ENCODE peak calls at places on chromosomes 13 and 19, in six cellular contexts. V is neural progenitor cell, P is fibroblast of lung, N is gastrocnemius medialis, T is adrenal gland, I is tibial nerve. C is an unnamed sample. For H3K9me3, the result is how much of the 10 kb centered on the place peaks cover.

GRCh38 chr19:17584132-17584531 is 28.7 kb downstream of the COLGALT1 start:
- DNase-seq in V (no peak), P (no peak), N (no peak), T (no peak), I (no peak), C (no peak)

GRCh38 chr13:94119360-94119936 is 360.0 kb downstream of the DCT start:
- DNase-seq in V (no peak), P (no peak), N (no peak), T (no peak), I (no peak), C (no peak)

GRCh38 chr13:46516624-46517318 is 36.2 kb upstream of the LRCH1 start:
- DNase-seq in V (peak), P (no peak), N (no peak), T (no peak), I (peak), C (no peak)

GRCh38 chr13:25423831-25424230 is 52.1 kb downstream of the ATP8A2 start:
- DNase-seq in V (no peak), P (no peak), N (no peak), T (no peak), I (no peak), C (no peak)

GRCh38 chr13:111668451-111668850 is 348.0 kb downstream of the TEX29 start:
- DNase-seq in V (no peak), P (no peak), N (no peak), T (peak), I (peak), C (no peak)

GRCh38 chr19:58568731-58569130 is 4.4 kb downstream of the MZF1 start:
- DNase-seq in V (no peak), P (no peak), N (no peak), T (peak), I (no peak), C (no peak)

GRCh38 chr13:42047561-42048322 is 706 bp upstream of the DGKH start:
- DNase-seq in V (peak), P (peak), N (no peak), T (peak), I (peak), C (no peak)

GRCh38 chr19:4272894-4273293 is 6.2 kb upstream of the SHD start:
- DNase-seq in V (no peak), P (no peak), N (no peak), T (no peak), I (no peak), C (no peak)

GRCh38 chr13:113822956-113823744 is 40.7 kb downstream of the GAS6 start:
- DNase-seq in V (no peak), P (no peak), N (no peak), T (no peak), I (no peak), C (no peak)

GRCh38 chr13:32212420-32212819 is 102.7 kb downstream of the ZAR1L start:
- DNase-seq in V (no peak), P (peak), N (no peak), T (no peak), I (no peak), C (no peak)

GRCh38 chr13:29573190-29573589 is 22.3 kb downstream of the SLC7A1 start:
- DNase-seq in V (no peak), P (peak), N (peak), T (peak), I (peak), C (no peak)

GRCh38 chr13:81017525-81018152 is 676.7 kb upstream of the SPRY2 start:
- DNase-seq in V (peak), P (peak), N (no peak), T (no peak), I (no peak), C (no peak)

GRCh38 chr13:96243371-96243770 is 153.5 kb downstream of the HS6ST3 start:
- DNase-seq in V (no peak), P (no peak), N (no peak), T (no peak), I (no peak), C (no peak)

GRCh38 chr13:83221256-83221655 is 661.0 kb downstream of the SLITRK1 start:
- DNase-seq in V (no peak), P (no peak), N (no peak), T (no peak), I (no peak), C (no peak)
- H3K9me3 ChIP-seq in V (under half), P (under half), N (under half), T (under half), I (under half), C (under half)

DNA sequence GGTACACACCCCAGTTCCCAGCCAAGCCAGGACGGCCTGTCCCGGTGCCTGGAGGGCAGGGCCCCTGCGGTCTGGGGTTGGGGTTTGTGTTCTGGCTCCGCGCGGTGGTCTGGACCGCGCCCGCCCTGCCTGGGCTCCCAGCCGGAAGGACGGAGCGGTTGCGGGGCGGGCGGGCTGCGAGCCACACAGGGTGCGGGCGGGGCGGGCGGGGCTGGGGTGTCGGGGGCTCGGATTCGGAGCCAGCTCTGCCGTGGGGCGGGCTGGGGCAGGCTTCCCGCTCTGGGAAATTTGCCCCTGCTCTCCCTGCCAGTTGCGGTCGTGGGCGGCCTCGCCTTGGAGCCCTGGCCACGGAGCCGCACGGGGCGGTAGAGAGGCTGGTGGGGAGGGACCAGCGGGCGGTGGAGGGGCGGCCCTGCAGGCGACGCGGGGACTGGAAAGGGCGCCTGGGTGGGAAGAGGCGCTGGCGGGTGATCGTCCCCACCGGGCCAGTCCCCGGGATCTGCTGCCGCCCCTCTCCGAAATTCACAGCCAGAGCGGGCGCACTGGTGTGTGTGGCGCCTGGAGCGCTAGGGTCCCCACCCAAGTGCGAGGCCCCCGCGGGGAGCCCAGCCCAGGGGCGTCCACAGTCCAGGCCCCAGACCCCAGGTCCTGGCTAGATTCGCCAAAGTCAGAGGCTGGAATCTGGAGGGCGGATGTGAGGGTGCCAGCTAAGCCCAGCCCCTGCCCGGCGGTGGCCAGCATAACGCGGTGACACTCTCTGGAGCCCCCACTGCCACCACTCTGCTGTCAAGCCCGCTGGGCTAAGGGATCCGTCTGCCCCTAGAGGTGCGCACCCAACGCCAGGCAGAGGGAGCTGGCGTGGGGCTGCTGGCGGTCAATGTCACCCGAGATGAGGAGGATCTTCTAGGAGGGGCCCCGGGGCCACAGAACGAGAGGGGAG is 11.0 kb upstream of the ZNF492 start:
- DNase-seq in V (no peak), P (no peak), N (no peak), T (no peak), I (no peak), C (no peak)
- H3K9me3 ChIP-seq in V (under half), P (under half), N (under half), T (under half), I (under half), C (under half)

GRCh38 chr19:27736225-27736624 is 1476.7 kb downstream of the UQCRFS1 start:
- DNase-seq in V (no peak), P (no peak), N (no peak), T (no peak), I (no peak), C (no peak)
- H3K9me3 ChIP-seq in V (under half), P (under half), N (under half), T (under half), I (under half), C (under half)

GRCh38 chr13:70206671-70207070 is 98.4 kb upstream of the KLHL1 start:
- DNase-seq in V (no peak), P (no peak), N (no peak), T (no peak), I (no peak), C (no peak)

DNA sequence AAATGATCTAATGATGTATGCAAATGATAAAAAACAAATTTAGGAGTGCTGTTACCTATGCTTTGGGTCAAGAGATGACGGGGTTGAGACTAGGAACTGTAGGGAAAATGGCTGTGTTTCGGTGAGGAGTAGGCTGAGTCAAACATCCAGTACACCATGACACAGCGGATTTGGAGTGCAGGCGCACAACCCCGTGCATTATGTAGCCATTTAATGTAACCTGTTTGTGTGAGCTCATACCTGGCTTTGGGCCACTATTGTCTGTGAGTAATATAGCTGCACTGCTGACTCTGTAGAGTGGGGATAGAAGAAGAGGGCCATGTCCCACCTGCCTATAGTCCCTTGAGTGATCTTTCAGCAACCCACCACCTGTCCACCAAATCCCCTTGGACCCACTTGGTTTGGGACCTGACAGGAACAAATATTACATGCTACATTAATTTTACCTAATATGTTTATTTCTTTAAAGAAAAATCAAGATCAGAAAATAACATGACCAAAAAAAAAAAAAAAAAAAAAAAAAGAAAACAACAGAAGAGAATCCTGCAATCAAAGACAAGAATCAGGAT is 95.5 kb upstream of the KLHL1 start:
- DNase-seq in V (peak), P (no peak), N (no peak), T (no peak), I (no peak), C (no peak)
- H3K9me3 ChIP-seq in V (under half), P (under half), N (under half), T (under half), I (under half), C (under half)

GRCh38 chr19:53015730-53016129 is 2.0 kb downstream of the ERVV-1 start:
- DNase-seq in V (no peak), P (no peak), N (no peak), T (no peak), I (no peak), C (no peak)
- H3K9me3 ChIP-seq in V (under half), P (under half), N (under half), T (under half), I (under half), C (under half)

GRCh38 chr19:15831626-15832025 is 16.2 kb upstream of the OR10H1 start:
- DNase-seq in V (no peak), P (no peak), N (no peak), T (no peak), I (no peak), C (no peak)
- H3K9me3 ChIP-seq in V (under half), P (under half), N (under half), T (under half), I (under half), C (under half)

C was measured in T-helper 17 cell.